ENCODE peak calls at places on chromosome 20, in ten cellular contexts. F, R, V, X, Z, M, G, K, J and T are unnamed samples.
A peak's percentile ranks its signal among the peaks of the same experiment; 100 is the strongest.

GRCh38 chr20:910132-910839 is 5.8 kb downstream of the ANGPT4 start:
- DNase-seq in F (no peak), R (no peak), V (no peak), X (no peak), Z (no peak), M (no peak), G (no peak), K (peak; percentile 61), J (no peak), T (no peak)

GRCh38 chr20:36461600-36462439 is 79.5 kb upstream of the MYL9 start:
- DNase-seq in F (peak; percentile 91), R (peak; percentile 83), V (peak; percentile 69), X (peak; percentile 43), Z (peak; percentile 39), M (peak; percentile 76), G (peak; percentile 79), K (peak; percentile 68), J (peak; percentile 82), T (no peak)

GRCh38 chr20:47566269-47566668 is 64.6 kb downstream of the NCOA3 start:
- DNase-seq in F (no peak), R (no peak), V (no peak), X (no peak), Z (no peak), M (no peak), G (no peak), K (no peak), J (no peak), T (no peak)

GRCh38 chr20:60062431-60063336 is 104.5 kb downstream of the CDH26 start:
- DNase-seq in F (peak; percentile 78), R (no peak), V (no peak), X (no peak), Z (no peak), M (no peak), G (no peak), K (no peak), J (no peak), T (no peak)

GRCh38 chr20:59616306-59616705 is 12.0 kb downstream of the PHACTR3 start:
- DNase-seq in F (no peak), R (no peak), V (no peak), X (no peak), Z (no peak), M (no peak), G (no peak), K (no peak), J (no peak), T (no peak)

GRCh38 chr20:6384956-6385355 is 262.1 kb upstream of the FERMT1 start:
- DNase-seq in F (no peak), R (no peak), V (no peak), X (no peak), Z (no peak), M (no peak), G (no peak), K (no peak), J (no peak), T (no peak)

GRCh38 chr20:49983848-49984408 is 1.1 kb downstream of the SNAI1 start:
- DNase-seq in F (peak; percentile 75), R (no peak), V (peak; percentile 35), X (no peak), Z (no peak), M (no peak), G (peak; percentile 30), K (no peak), J (no peak), T (no peak)

GRCh38 chr20:45993197-45993951 is 15.3 kb upstream of the MMP9 start:
- DNase-seq in F (peak; percentile 85), R (no peak), V (no peak), X (peak; percentile 52), Z (no peak), M (no peak), G (no peak), K (no peak), J (peak; percentile 67), T (peak; percentile 50)

GRCh38 chr20:33875055-33875454 is 63.9 kb downstream of the CHMP4B start:
- DNase-seq in F (peak; percentile 26), R (no peak), V (peak; percentile 52), X (peak; percentile 28), Z (no peak), M (no peak), G (no peak), K (no peak), J (no peak), T (peak; percentile 84)

GRCh38 chr20:49508435-49509199 is 26.1 kb upstream of the KCNB1 start:
- DNase-seq in F (no peak), R (no peak), V (peak; percentile 77), X (no peak), Z (peak; percentile 16), M (no peak), G (no peak), K (no peak), J (no peak), T (no peak)

GRCh38 chr20:504632-505075 is 38.9 kb downstream of the CSNK2A1 start:
- DNase-seq in F (no peak), R (no peak), V (no peak), X (no peak), Z (no peak), M (no peak), G (no peak), K (no peak), J (no peak), T (no peak)

GRCh38 chr20:32474967-32475819 is 109.9 kb downstream of the NOL4L start:
- DNase-seq in F (peak; percentile 99), R (peak; percentile 93), V (no peak), X (peak; percentile 90), Z (no peak), M (peak; percentile 85), G (peak; percentile 88), K (peak; percentile 81), J (peak; percentile 95), T (peak; percentile 92)
- H3K4me1 ChIP-seq in F (peaks cover 71% of the 10 kb centered on the region), R (peaks cover 82% of the 10 kb centered on the region), V (peaks cover 4% of the 10 kb centered on the region), X (peaks cover 81% of the 10 kb centered on the region), Z (peaks cover 41% of the 10 kb centered on the region), M (peaks cover 48% of the 10 kb centered on the region), G (peaks cover 12% of the 10 kb centered on the region), K (peaks cover 24% of the 10 kb centered on the region), J (peaks cover 54% of the 10 kb centered on the region), T (peaks cover 35% of the 10 kb centered on the region)

GRCh38 chr20:62949153-62949821 is 3.2 kb upstream of the SLC17A9 start:
- DNase-seq in F (no peak), R (no peak), V (no peak), X (no peak), Z (no peak), M (no peak), G (no peak), K (no peak), J (no peak), T (no peak)
- H3K36me3 ChIP-seq in F (peaks cover 46% of the 10 kb centered on the region), R (peaks cover 18% of the 10 kb centered on the region), V (peaks cover 59% of the 10 kb centered on the region), X (peaks cover 66% of the 10 kb centered on the region), Z (peaks cover 44% of the 10 kb centered on the region), M (peaks cover 27% of the 10 kb centered on the region), G (peaks cover 4% of the 10 kb centered on the region), K (peaks cover 67% of the 10 kb centered on the region), J (peaks cover 45% of the 10 kb centered on the region), T (no peaks in the 10 kb centered on the region)

GRCh38 chr20:24866008-24866407 is 83.1 kb upstream of the CST7 start:
- DNase-seq in F (no peak), R (no peak), V (no peak), X (no peak), Z (no peak), M (no peak), G (no peak), K (no peak), J (no peak), T (no peak)
- H3K4me3 ChIP-seq in F (no peak overlapping the region), R (no peak overlapping the region), V (no peak overlapping the region), X (no peak overlapping the region), Z (no peak overlapping the region), M (no peak overlapping the region), G (no peak overlapping the region), K (no peak overlapping the region), J (no peak overlapping the region), T (no peak overlapping the region)

GRCh38 chr20:24762371-24762770 is 186.7 kb upstream of the CST7 start:
- DNase-seq in F (no peak), R (no peak), V (no peak), X (peak; percentile 1), Z (no peak), M (no peak), G (no peak), K (no peak), J (no peak), T (no peak)
- H3K4me1 ChIP-seq in F (no peaks in the 10 kb centered on the region), R (no peaks in the 10 kb centered on the region), V (no peaks in the 10 kb centered on the region), X (no peaks in the 10 kb centered on the region), Z (no peaks in the 10 kb centered on the region), M (peaks cover 8% of the 10 kb centered on the region), G (no peaks in the 10 kb centered on the region), K (no peaks in the 10 kb centered on the region), J (no peaks in the 10 kb centered on the region), T (no peaks in the 10 kb centered on the region)

DNA sequence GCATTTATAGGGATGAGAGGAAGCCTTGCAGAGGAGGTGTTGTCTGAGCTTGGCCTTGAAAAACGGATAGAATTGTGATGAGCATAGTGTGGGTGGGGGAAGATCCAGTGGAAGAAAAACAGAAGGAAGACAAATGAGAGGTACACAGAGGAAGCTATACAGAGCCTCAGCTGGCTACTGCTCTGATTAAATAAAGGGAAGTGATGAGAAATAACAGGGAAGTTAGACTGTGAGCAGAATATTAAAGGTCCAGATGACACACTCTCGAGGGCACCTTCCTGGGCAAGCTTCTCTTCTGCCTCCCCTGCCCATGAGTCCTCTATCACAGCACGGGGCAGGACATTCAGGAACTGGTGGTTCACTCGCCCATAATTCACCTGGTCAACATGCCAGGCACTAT is 182.2 kb downstream of the KIF16B start:
- DNase-seq in F (no peak), R (no peak), V (peak; percentile 50), X (no peak), Z (no peak), M (no peak), G (no peak), K (no peak), J (no peak), T (no peak)
- H3K36me3 ChIP-seq in F (no peaks in the 10 kb centered on the region), R (no peaks in the 10 kb centered on the region), V (no peaks in the 10 kb centered on the region), X (peaks cover 37% of the 10 kb centered on the region), Z (no peaks in the 10 kb centered on the region), M (no peaks in the 10 kb centered on the region), G (peaks cover 2% of the 10 kb centered on the region), K (peaks cover 13% of the 10 kb centered on the region), J (no peaks in the 10 kb centered on the region), T (no peaks in the 10 kb centered on the region)

GRCh38 chr20:52103911-52104545 is 87.6 kb downstream of the ZFP64 start:
- DNase-seq in F (no peak), R (no peak), V (no peak), X (no peak), Z (no peak), M (no peak), G (no peak), K (no peak), J (peak; percentile 48), T (no peak)

GRCh38 chr20:52105573-52106422 is 85.8 kb downstream of the ZFP64 start:
- DNase-seq in F (no peak), R (no peak), V (no peak), X (no peak), Z (no peak), M (no peak), G (no peak), K (no peak), J (no peak), T (no peak)

GRCh38 chr20:52103469-52103910 is 88.1 kb downstream of the ZFP64 start:
- DNase-seq in F (no peak), R (no peak), V (no peak), X (no peak), Z (no peak), M (no peak), G (no peak), K (no peak), J (peak; percentile 33), T (no peak)

GRCh38 chr20:52104546-52105044 is 87.0 kb downstream of the ZFP64 start:
- DNase-seq in F (no peak), R (no peak), V (no peak), X (no peak), Z (no peak), M (no peak), G (no peak), K (no peak), J (no peak), T (no peak)

GRCh38 chr20:52105045-52105572 is 86.5 kb downstream of the ZFP64 start:
- DNase-seq in F (peak; percentile 67), R (no peak), V (no peak), X (no peak), Z (no peak), M (peak; percentile 54), G (no peak), K (no peak), J (peak; percentile 63), T (no peak)
- H3K4me3 ChIP-seq in F (peak overlapping the region; percentile 60), R (peak overlapping the region; percentile 57), V (no peak overlapping the region), X (peak overlapping the region; percentile 55), Z (no peak overlapping the region), M (peak overlapping the region; percentile 26), G (peak overlapping the region; percentile 55), K (peak overlapping the region; percentile 51), J (peak overlapping the region; percentile 41), T (peak overlapping the region; percentile 17)